ENCODE peak calls at places on chromosomes 5 and 9, in nine cellular contexts. One of them, this sample, is unnamed.

GRCh38 chr5:158943569-158943968 is 156.1 kb downstream of the EBF1 start:
- DNase-seq in AG09309: no peak
- DNase-seq in brain microvascular endothelial cell: no peak
- DNase-seq in HFFc6: no peak
- DNase-seq in NB4: no peak
- DNase-seq in neural progenitor cell: no peak
- DNase-seq in PC-9: no peak
- DNase-seq in fibroblast of pulmonary artery: no peak
- DNase-seq in fibroblast of the aortic adventitia: no peak
- DNase-seq in this sample: no peak

GRCh38 chr9:136193127-136193890 is 11.6 kb downstream of the LHX3 start:
- DNase-seq in PC-9: no peak
- DNase-seq in fibroblast of the aortic adventitia: no peak
- DNase-seq in HFFc6: no peak
- DNase-seq in brain microvascular endothelial cell: no peak
- DNase-seq in neural progenitor cell: no peak
- DNase-seq in fibroblast of pulmonary artery: no peak
- DNase-seq in NB4: no peak
- DNase-seq in AG09309: no peak
- DNase-seq in this sample: no peak

GRCh38 chr9:91824591-91825339 is 125.3 kb downstream of the ROR2 start:
- DNase-seq in HFFc6: no peak
- DNase-seq in NB4: no peak
- DNase-seq in fibroblast of pulmonary artery: peak
- DNase-seq in PC-9: no peak
- DNase-seq in AG09309: no peak
- DNase-seq in fibroblast of the aortic adventitia: peak
- DNase-seq in brain microvascular endothelial cell: no peak
- DNase-seq in neural progenitor cell: no peak
- DNase-seq in this sample: no peak

GRCh38 chr5:108193021-108193795 is 188.7 kb downstream of the FBXL17 start:
- DNase-seq in neural progenitor cell: no peak
- DNase-seq in fibroblast of pulmonary artery: peak
- DNase-seq in AG09309: peak
- DNase-seq in HFFc6: peak
- DNase-seq in PC-9: no peak
- DNase-seq in brain microvascular endothelial cell: peak
- DNase-seq in fibroblast of the aortic adventitia: peak
- DNase-seq in NB4: no peak
- DNase-seq in this sample: no peak

GRCh38 chr5:53448851-53449250 is 31.6 kb upstream of the FST start:
- DNase-seq in HFFc6: no peak
- DNase-seq in AG09309: no peak
- DNase-seq in PC-9: no peak
- DNase-seq in brain microvascular endothelial cell: no peak
- DNase-seq in fibroblast of the aortic adventitia: peak
- DNase-seq in neural progenitor cell: no peak
- DNase-seq in fibroblast of pulmonary artery: no peak
- DNase-seq in NB4: no peak
- DNase-seq in this sample: no peak

GRCh38 chr9:91415290-91415689 is 8.3 kb downstream of the NFIL3 start:
- DNase-seq in PC-9: no peak
- DNase-seq in AG09309: no peak
- DNase-seq in brain microvascular endothelial cell: no peak
- DNase-seq in neural progenitor cell: no peak
- DNase-seq in HFFc6: no peak
- DNase-seq in NB4: peak
- DNase-seq in fibroblast of pulmonary artery: no peak
- DNase-seq in fibroblast of the aortic adventitia: no peak
- DNase-seq in this sample: no peak

GRCh38 chr5:60084226-60084625 is 190.7 kb upstream of the PDE4D start:
- DNase-seq in HFFc6: no peak
- DNase-seq in NB4: no peak
- DNase-seq in PC-9: no peak
- DNase-seq in neural progenitor cell: no peak
- DNase-seq in AG09309: no peak
- DNase-seq in fibroblast of pulmonary artery: no peak
- DNase-seq in brain microvascular endothelial cell: no peak
- DNase-seq in fibroblast of the aortic adventitia: no peak
- DNase-seq in this sample: no peak

GRCh38 chr5:171736976-171737848 is 48.4 kb upstream of the SMIM23 start:
- DNase-seq in neural progenitor cell: no peak
- DNase-seq in PC-9: no peak
- DNase-seq in fibroblast of the aortic adventitia: peak
- DNase-seq in NB4: no peak
- DNase-seq in HFFc6: no peak
- DNase-seq in AG09309: peak
- DNase-seq in fibroblast of pulmonary artery: no peak
- DNase-seq in brain microvascular endothelial cell: no peak
- DNase-seq in this sample: no peak

GRCh38 chr5:139642213-139642612 is 5.9 kb upstream of the CXXC5 start:
- DNase-seq in brain microvascular endothelial cell: no peak
- DNase-seq in AG09309: no peak
- DNase-seq in fibroblast of the aortic adventitia: no peak
- DNase-seq in neural progenitor cell: no peak
- DNase-seq in NB4: no peak
- DNase-seq in fibroblast of pulmonary artery: no peak
- DNase-seq in HFFc6: no peak
- DNase-seq in PC-9: peak
- DNase-seq in this sample: no peak

GRCh38 chr9:120855827-120856636 is 13.3 kb upstream of the PSMD5 start:
- DNase-seq in fibroblast of pulmonary artery: no peak
- DNase-seq in brain microvascular endothelial cell: no peak
- DNase-seq in fibroblast of the aortic adventitia: no peak
- DNase-seq in HFFc6: no peak
- DNase-seq in NB4: no peak
- DNase-seq in PC-9: no peak
- DNase-seq in AG09309: no peak
- DNase-seq in neural progenitor cell: no peak
- DNase-seq in this sample: no peak

GRCh38 chr5:17221843-17222614 is 4.6 kb downstream of the BASP1 start:
- DNase-seq in brain microvascular endothelial cell: no peak
- DNase-seq in fibroblast of the aortic adventitia: no peak
- DNase-seq in fibroblast of pulmonary artery: peak
- DNase-seq in HFFc6: no peak
- DNase-seq in PC-9: no peak
- DNase-seq in neural progenitor cell: peak
- DNase-seq in NB4: peak
- DNase-seq in AG09309: no peak
- DNase-seq in this sample: no peak

GRCh38 chr5:38697013-38697412 is 140.6 kb upstream of the LIFR start:
- DNase-seq in fibroblast of pulmonary artery: peak
- DNase-seq in neural progenitor cell: peak
- DNase-seq in AG09309: no peak
- DNase-seq in brain microvascular endothelial cell: no peak
- DNase-seq in fibroblast of the aortic adventitia: peak
- DNase-seq in HFFc6: no peak
- DNase-seq in PC-9: no peak
- DNase-seq in NB4: no peak
- DNase-seq in this sample: no peak

GRCh38 chr9:96478829-96479371 is 28.9 kb downstream of the HABP4 start:
- DNase-seq in NB4: no peak
- DNase-seq in brain microvascular endothelial cell: no peak
- DNase-seq in PC-9: no peak
- DNase-seq in fibroblast of pulmonary artery: no peak
- DNase-seq in HFFc6: peak
- DNase-seq in fibroblast of the aortic adventitia: peak
- DNase-seq in neural progenitor cell: no peak
- DNase-seq in AG09309: peak
- DNase-seq in this sample: no peak

GRCh38 chr5:50738864-50739263 is 72.4 kb downstream of the PARP8 start:
- DNase-seq in fibroblast of pulmonary artery: no peak
- DNase-seq in PC-9: no peak
- DNase-seq in fibroblast of the aortic adventitia: no peak
- DNase-seq in neural progenitor cell: peak
- DNase-seq in AG09309: no peak
- DNase-seq in brain microvascular endothelial cell: peak
- DNase-seq in HFFc6: no peak
- DNase-seq in NB4: no peak
- DNase-seq in this sample: no peak

GRCh38 chr5:54514269-54514668 is 3.3 kb upstream of the SNX18 start:
- DNase-seq in HFFc6: peak
- DNase-seq in neural progenitor cell: peak
- DNase-seq in brain microvascular endothelial cell: no peak
- DNase-seq in fibroblast of the aortic adventitia: no peak
- DNase-seq in PC-9: no peak
- DNase-seq in AG09309: no peak
- DNase-seq in NB4: peak
- DNase-seq in fibroblast of pulmonary artery: no peak
- DNase-seq in this sample: no peak

GRCh38 chr9:137127301-137128157 is 11.4 kb upstream of the GRIN1 start:
- DNase-seq in PC-9: no peak
- DNase-seq in brain microvascular endothelial cell: no peak
- DNase-seq in AG09309: no peak
- DNase-seq in NB4: peak
- DNase-seq in fibroblast of the aortic adventitia: peak
- DNase-seq in fibroblast of pulmonary artery: peak
- DNase-seq in HFFc6: no peak
- DNase-seq in neural progenitor cell: no peak
- DNase-seq in this sample: no peak

GRCh38 chr9:112751059-112751795 is 667 bp downstream of the SNX30 start:
- DNase-seq in PC-9: peak
- DNase-seq in fibroblast of the aortic adventitia: peak
- DNase-seq in neural progenitor cell: peak
- DNase-seq in AG09309: no peak
- DNase-seq in brain microvascular endothelial cell: peak
- DNase-seq in fibroblast of pulmonary artery: peak
- DNase-seq in HFFc6: peak
- DNase-seq in NB4: peak
- DNase-seq in this sample: peak

GRCh38 chr5:139171779-139172404 is 26.3 kb downstream of the SIL1 start:
- DNase-seq in brain microvascular endothelial cell: no peak
- DNase-seq in fibroblast of pulmonary artery: no peak
- DNase-seq in PC-9: no peak
- DNase-seq in AG09309: no peak
- DNase-seq in HFFc6: no peak
- DNase-seq in fibroblast of the aortic adventitia: no peak
- DNase-seq in NB4: no peak
- DNase-seq in neural progenitor cell: no peak
- DNase-seq in this sample: no peak

GRCh38 chr5:96189028-96189826 is 227.6 kb upstream of the ELL2 start:
- DNase-seq in neural progenitor cell: no peak
- DNase-seq in NB4: no peak
- DNase-seq in brain microvascular endothelial cell: no peak
- DNase-seq in HFFc6: no peak
- DNase-seq in AG09309: no peak
- DNase-seq in fibroblast of the aortic adventitia: no peak
- DNase-seq in PC-9: no peak
- DNase-seq in fibroblast of pulmonary artery: no peak
- DNase-seq in this sample: no peak
- TF ChIP-seq CTCF in neural progenitor cell: no peak
- TF ChIP-seq CTCF in NB4: no peak
- TF ChIP-seq CTCF in brain microvascular endothelial cell: no peak
- TF ChIP-seq CTCF in HFFc6: peak
- TF ChIP-seq CTCF in AG09309: no peak
- TF ChIP-seq CTCF in fibroblast of the aortic adventitia: peak
- TF ChIP-seq CTCF in PC-9: no peak
- TF ChIP-seq CTCF in fibroblast of pulmonary artery: no peak
- TF ChIP-seq CTCF in this sample: no peak

DNA sequence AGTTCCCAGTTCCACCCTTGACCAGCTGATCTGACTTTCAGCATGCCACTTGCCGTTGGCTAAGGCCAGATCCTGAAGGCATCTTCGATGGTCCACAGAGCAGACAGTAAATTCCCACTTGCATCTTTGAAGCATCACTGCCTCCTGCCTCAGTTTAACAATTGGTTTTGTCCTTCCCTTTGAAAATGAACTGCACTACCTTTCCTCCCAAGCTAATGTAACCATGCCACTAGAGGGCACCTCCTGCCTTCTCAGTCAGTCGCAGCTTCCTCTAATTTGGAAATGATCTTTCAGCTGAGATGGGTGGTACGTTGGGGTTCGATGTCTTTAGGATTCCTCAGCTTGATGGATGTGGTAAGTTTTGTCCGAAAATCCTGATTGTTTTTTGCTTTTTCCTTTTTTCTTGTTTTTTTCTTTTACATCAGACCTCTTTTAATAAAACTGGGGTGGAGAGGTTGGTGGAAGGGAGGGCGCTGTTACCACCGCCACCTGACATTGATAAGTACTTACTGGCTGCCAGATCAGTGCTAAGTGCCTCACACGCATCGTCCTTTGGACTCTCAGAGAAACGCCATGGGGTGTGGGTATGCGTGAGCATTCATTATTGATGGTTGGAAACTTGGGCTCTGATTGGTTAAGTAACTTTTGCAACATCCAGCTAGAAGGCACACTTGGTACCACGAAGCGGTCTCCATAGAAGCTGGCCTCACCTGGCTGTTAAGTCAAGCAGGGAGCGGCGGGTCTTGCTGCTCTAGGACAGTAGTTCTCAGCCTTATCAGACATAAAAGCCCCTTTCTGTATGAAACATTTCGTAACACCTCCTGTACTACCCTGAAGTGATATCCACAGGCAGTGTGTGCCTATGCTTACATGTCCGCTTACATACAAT is 16.9 kb downstream of the PTTG1 start:
- DNase-seq in neural progenitor cell: peak
- DNase-seq in NB4: peak
- DNase-seq in AG09309: peak
- DNase-seq in PC-9: no peak
- DNase-seq in brain microvascular endothelial cell: peak
- DNase-seq in fibroblast of the aortic adventitia: peak
- DNase-seq in fibroblast of pulmonary artery: peak
- DNase-seq in HFFc6: peak
- DNase-seq in this sample: peak
- TF ChIP-seq CTCF in neural progenitor cell: peak
- TF ChIP-seq CTCF in NB4: peak
- TF ChIP-seq CTCF in AG09309: peak
- TF ChIP-seq CTCF in PC-9: peak
- TF ChIP-seq CTCF in brain microvascular endothelial cell: peak
- TF ChIP-seq CTCF in fibroblast of the aortic adventitia: peak
- TF ChIP-seq CTCF in fibroblast of pulmonary artery: peak
- TF ChIP-seq CTCF in HFFc6: peak
- TF ChIP-seq CTCF in this sample: peak

GRCh38 chr5:170691623-170692022 is 91.9 kb upstream of the GABRP start:
- DNase-seq in NB4: no peak
- DNase-seq in AG09309: no peak
- DNase-seq in PC-9: no peak
- DNase-seq in neural progenitor cell: peak
- DNase-seq in HFFc6: no peak
- DNase-seq in brain microvascular endothelial cell: no peak
- DNase-seq in fibroblast of pulmonary artery: no peak
- DNase-seq in fibroblast of the aortic adventitia: no peak
- DNase-seq in this sample: no peak
- TF ChIP-seq CTCF in NB4: no peak
- TF ChIP-seq CTCF in AG09309: no peak
- TF ChIP-seq CTCF in PC-9: no peak
- TF ChIP-seq CTCF in neural progenitor cell: peak
- TF ChIP-seq CTCF in HFFc6: no peak
- TF ChIP-seq CTCF in brain microvascular endothelial cell: no peak
- TF ChIP-seq CTCF in fibroblast of pulmonary artery: no peak
- TF ChIP-seq CTCF in fibroblast of the aortic adventitia: no peak
- TF ChIP-seq CTCF in this sample: no peak

DNA sequence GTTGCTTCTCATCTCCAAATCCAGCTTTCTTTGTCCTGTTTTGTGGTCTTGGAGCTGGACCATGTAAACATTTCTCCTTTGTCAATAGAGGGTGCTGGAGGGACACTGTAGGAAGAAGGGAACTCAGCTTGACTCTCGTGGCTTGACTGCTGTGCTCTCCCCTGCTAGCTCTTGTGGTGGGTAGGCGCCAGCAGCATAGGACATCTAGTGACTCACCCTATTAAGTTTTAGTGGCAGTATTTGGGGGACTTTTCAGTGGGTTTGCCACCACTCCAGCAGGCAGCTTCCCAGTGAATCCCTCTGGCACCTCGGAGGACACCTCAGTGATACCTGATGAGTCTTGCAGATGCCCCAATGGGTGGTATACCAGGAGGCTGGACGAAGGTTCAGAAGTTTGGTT is 97.8 kb downstream of the TSSK1B start:
- DNase-seq in NB4: peak
- DNase-seq in fibroblast of pulmonary artery: peak
- DNase-seq in brain microvascular endothelial cell: peak
- DNase-seq in PC-9: peak
- DNase-seq in HFFc6: peak
- DNase-seq in AG09309: peak
- DNase-seq in fibroblast of the aortic adventitia: peak
- DNase-seq in neural progenitor cell: peak
- DNase-seq in this sample: no peak
- TF ChIP-seq CTCF in NB4: peak
- TF ChIP-seq CTCF in fibroblast of pulmonary artery: peak
- TF ChIP-seq CTCF in brain microvascular endothelial cell: peak
- TF ChIP-seq CTCF in PC-9: peak
- TF ChIP-seq CTCF in HFFc6: peak
- TF ChIP-seq CTCF in AG09309: peak
- TF ChIP-seq CTCF in fibroblast of the aortic adventitia: peak
- TF ChIP-seq CTCF in neural progenitor cell: peak
- TF ChIP-seq CTCF in this sample: no peak